ENCODE peak calls at places on chromosomes 16 and 17, in four cellular contexts. One of them, this sample, is unnamed.

GRCh38 chr16:790086-790485 is 1.7 kb downstream of the CHTF18 start:
- DNase-seq in effector memory CD4-positive, alpha-beta T cell: no peak
- DNase-seq in keratinocyte: no peak
- DNase-seq in AG09309: no peak
- DNase-seq in this sample: no peak

GRCh38 chr17:80840011-80840410 is 151.6 kb upstream of the CHMP6 start:
- DNase-seq in effector memory CD4-positive, alpha-beta T cell: no peak
- DNase-seq in keratinocyte: no peak
- DNase-seq in AG09309: no peak
- DNase-seq in this sample: no peak

GRCh38 chr16:67885545-67885944 is 860 bp downstream of the NRN1L start:
- DNase-seq in effector memory CD4-positive, alpha-beta T cell: no peak
- DNase-seq in keratinocyte: no peak
- DNase-seq in AG09309: no peak
- DNase-seq in this sample: no peak

GRCh38 chr17:49557204-49558024 is 18.3 kb upstream of the NXPH3 start:
- DNase-seq in effector memory CD4-positive, alpha-beta T cell: no peak
- DNase-seq in keratinocyte: no peak
- DNase-seq in AG09309: no peak
- DNase-seq in this sample: no peak

GRCh38 chr17:78780852-78781338 is 1.2 kb downstream of the CYTH1 start:
- DNase-seq in effector memory CD4-positive, alpha-beta T cell: no peak
- DNase-seq in keratinocyte: no peak
- DNase-seq in AG09309: no peak
- DNase-seq in this sample: no peak

GRCh38 chr17:38674013-38674748 is 576 bp downstream of the EPOP start:
- DNase-seq in effector memory CD4-positive, alpha-beta T cell: no peak
- DNase-seq in keratinocyte: no peak
- DNase-seq in AG09309: no peak
- DNase-seq in this sample: no peak

GRCh38 chr16:29025218-29025617 is 40.4 kb downstream of the LAT start:
- DNase-seq in effector memory CD4-positive, alpha-beta T cell: no peak
- DNase-seq in keratinocyte: no peak
- DNase-seq in AG09309: no peak
- DNase-seq in this sample: no peak

GRCh38 chr17:59858167-59858790 is 34.5 kb downstream of the TUBD1 start:
- DNase-seq in effector memory CD4-positive, alpha-beta T cell: no peak
- DNase-seq in keratinocyte: no peak
- DNase-seq in AG09309: peak
- DNase-seq in this sample: no peak

GRCh38 chr17:78341559-78342437 is 18.1 kb downstream of the SOCS3 start:
- DNase-seq in effector memory CD4-positive, alpha-beta T cell: no peak
- DNase-seq in keratinocyte: no peak
- DNase-seq in AG09309: no peak
- DNase-seq in this sample: no peak

GRCh38 chr16:77660311-77660710 is 62.0 kb upstream of the NUDT7 start:
- DNase-seq in effector memory CD4-positive, alpha-beta T cell: no peak
- DNase-seq in keratinocyte: no peak
- DNase-seq in AG09309: peak
- DNase-seq in this sample: no peak

GRCh38 chr16:11697319-11697718 is 29.1 kb downstream of the SNN start:
- DNase-seq in effector memory CD4-positive, alpha-beta T cell: no peak
- DNase-seq in keratinocyte: no peak
- DNase-seq in AG09309: no peak
- DNase-seq in this sample: no peak

GRCh38 chr17:71229036-71229435 is 891.8 kb upstream of the SOX9 start:
- DNase-seq in effector memory CD4-positive, alpha-beta T cell: no peak
- DNase-seq in keratinocyte: no peak
- DNase-seq in AG09309: no peak
- DNase-seq in this sample: no peak

GRCh38 chr17:13746379-13746778 is 144.7 kb upstream of the HS3ST3A1 start:
- DNase-seq in effector memory CD4-positive, alpha-beta T cell: no peak
- DNase-seq in keratinocyte: no peak
- DNase-seq in AG09309: no peak
- DNase-seq in this sample: no peak

GRCh38 chr16:9092963-9093477 is 1.6 kb downstream of the HAPSTR1 start:
- DNase-seq in effector memory CD4-positive, alpha-beta T cell: peak
- DNase-seq in keratinocyte: no peak
- DNase-seq in AG09309: no peak
- DNase-seq in this sample: no peak

GRCh38 chr16:72884037-72884436 is 163.9 kb downstream of the ZFHX3 start:
- DNase-seq in effector memory CD4-positive, alpha-beta T cell: no peak
- DNase-seq in keratinocyte: no peak
- DNase-seq in AG09309: no peak
- DNase-seq in this sample: no peak

GRCh38 chr16:2786061-2786825 is 1.1 kb downstream of the PRSS33 start:
- DNase-seq in effector memory CD4-positive, alpha-beta T cell: no peak
- DNase-seq in keratinocyte: no peak
- DNase-seq in AG09309: no peak
- DNase-seq in this sample: no peak

GRCh38 chr16:85391175-85391707 is 221.9 kb upstream of the GSE1 start:
- DNase-seq in effector memory CD4-positive, alpha-beta T cell: no peak
- DNase-seq in keratinocyte: no peak
- DNase-seq in AG09309: no peak
- DNase-seq in this sample: no peak

GRCh38 chr16:27441276-27441675 is 39.3 kb downstream of the IL21R start:
- DNase-seq in effector memory CD4-positive, alpha-beta T cell: no peak
- DNase-seq in keratinocyte: no peak
- DNase-seq in AG09309: no peak
- DNase-seq in this sample: no peak

GRCh38 chr17:72931635-72932034 is 160.9 kb downstream of the SLC39A11 start:
- DNase-seq in effector memory CD4-positive, alpha-beta T cell: no peak
- DNase-seq in keratinocyte: no peak
- DNase-seq in AG09309: no peak
- DNase-seq in this sample: no peak

GRCh38 chr17:60770946-60771422 is 93.3 kb downstream of the BCAS3 start:
- DNase-seq in effector memory CD4-positive, alpha-beta T cell: no peak
- DNase-seq in keratinocyte: no peak
- DNase-seq in AG09309: no peak
- DNase-seq in this sample: no peak

GRCh38 chr17:76076765-76077581 is 2.0 kb upstream of the ZACN start:
- DNase-seq in effector memory CD4-positive, alpha-beta T cell: peak
- DNase-seq in keratinocyte: no peak
- DNase-seq in AG09309: no peak
- DNase-seq in this sample: no peak

GRCh38 chr17:60439501-60439900 is 17.2 kb downstream of the CHCT1 start:
- DNase-seq in effector memory CD4-positive, alpha-beta T cell: no peak
- DNase-seq in keratinocyte: no peak
- DNase-seq in AG09309: no peak
- DNase-seq in this sample: no peak

GRCh38 chr17:82907797-82908261 is 68.0 kb upstream of the ZNF750 start:
- DNase-seq in effector memory CD4-positive, alpha-beta T cell: no peak
- DNase-seq in keratinocyte: no peak
- DNase-seq in AG09309: no peak
- DNase-seq in this sample: no peak

GRCh38 chr17:7557825-7558543 is 566 bp upstream of the TNFSF13 start:
- DNase-seq in effector memory CD4-positive, alpha-beta T cell: no peak
- DNase-seq in keratinocyte: no peak
- DNase-seq in AG09309: peak
- DNase-seq in this sample: no peak

GRCh38 chr16:15955425-15955824 is 6.0 kb downstream of the ABCC1 start:
- DNase-seq in effector memory CD4-positive, alpha-beta T cell: no peak
- DNase-seq in keratinocyte: no peak
- DNase-seq in AG09309: no peak
- DNase-seq in this sample: no peak

GRCh38 chr17:15291674-15292361 is 26.7 kb upstream of the PMP22 start:
- DNase-seq in effector memory CD4-positive, alpha-beta T cell: no peak
- DNase-seq in keratinocyte: no peak
- DNase-seq in AG09309: no peak
- DNase-seq in this sample: no peak

GRCh38 chr17:67672592-67672991 is 45.1 kb upstream of the NOL11 start:
- DNase-seq in effector memory CD4-positive, alpha-beta T cell: no peak
- DNase-seq in keratinocyte: no peak
- DNase-seq in AG09309: no peak
- DNase-seq in this sample: no peak

GRCh38 chr17:73281926-73282325 is 20.2 kb upstream of the CPSF4L start:
- DNase-seq in effector memory CD4-positive, alpha-beta T cell: no peak
- DNase-seq in keratinocyte: no peak
- DNase-seq in AG09309: no peak
- DNase-seq in this sample: no peak

GRCh38 chr17:17691468-17692263 is 10.4 kb downstream of the RAI1 start:
- DNase-seq in effector memory CD4-positive, alpha-beta T cell: no peak
- DNase-seq in keratinocyte: no peak
- DNase-seq in AG09309: no peak
- DNase-seq in this sample: no peak

GRCh38 chr16:10817963-10818941 is at the start of gene TVP23A:
- DNase-seq in effector memory CD4-positive, alpha-beta T cell: no peak
- DNase-seq in keratinocyte: no peak
- DNase-seq in AG09309: no peak
- DNase-seq in this sample: no peak

GRCh38 chr17:5635949-5636348 is 51.6 kb upstream of the NLRP1 start:
- DNase-seq in effector memory CD4-positive, alpha-beta T cell: no peak
- DNase-seq in keratinocyte: no peak
- DNase-seq in AG09309: no peak
- DNase-seq in this sample: no peak

GRCh38 chr17:72030067-72030899 is 90.5 kb upstream of the SOX9 start:
- DNase-seq in effector memory CD4-positive, alpha-beta T cell: no peak
- DNase-seq in keratinocyte: no peak
- DNase-seq in AG09309: no peak
- DNase-seq in this sample: no peak